ENCODE peak calls at places on chromosomes 7 and 10, in four cellular contexts. One of them, this sample, is unnamed.

GRCh38 chr10:131266936-131267813 is 44.3 kb downstream of the TCERG1L start:
- DNase-seq in stimulated activated CD4-positive, alpha-beta T cell treated with anti-CD3 and anti-CD28 coated beads, Interleukin-2, amount 100 ng/mL, for 48 hours: no peak
- DNase-seq in foreskin fibroblast: no peak
- DNase-seq in cardiac septum: no peak
- DNase-seq in this sample: peak

GRCh38 chr7:147485660-147486210 is 1104.8 kb upstream of the C7orf33 start:
- DNase-seq in stimulated activated CD4-positive, alpha-beta T cell treated with anti-CD3 and anti-CD28 coated beads, Interleukin-2, amount 100 ng/mL, for 48 hours: no peak
- DNase-seq in foreskin fibroblast: no peak
- DNase-seq in cardiac septum: no peak
- DNase-seq in this sample: no peak

GRCh38 chr7:94266278-94266677 is 128.4 kb upstream of the COL1A2 start:
- DNase-seq in cardiac septum: no peak
- DNase-seq in foreskin fibroblast: peak
- DNase-seq in stimulated activated CD4-positive, alpha-beta T cell treated with anti-CD3 and anti-CD28 coated beads, Interleukin-2, amount 100 ng/mL, for 48 hours: no peak
- DNase-seq in this sample: no peak

GRCh38 chr7:2913760-2914387 is 69.8 kb upstream of the GNA12 start:
- DNase-seq in cardiac septum: no peak
- DNase-seq in foreskin fibroblast: no peak
- DNase-seq in stimulated activated CD4-positive, alpha-beta T cell treated with anti-CD3 and anti-CD28 coated beads, Interleukin-2, amount 100 ng/mL, for 48 hours: no peak
- DNase-seq in this sample: no peak

GRCh38 chr10:59741048-59741447 is 12.2 kb downstream of the MRLN start:
- DNase-seq in foreskin fibroblast: no peak
- DNase-seq in cardiac septum: no peak
- DNase-seq in stimulated activated CD4-positive, alpha-beta T cell treated with anti-CD3 and anti-CD28 coated beads, Interleukin-2, amount 100 ng/mL, for 48 hours: no peak
- DNase-seq in this sample: no peak

GRCh38 chr7:105304040-105304895 is 84.5 kb downstream of the SRPK2 start:
- DNase-seq in stimulated activated CD4-positive, alpha-beta T cell treated with anti-CD3 and anti-CD28 coated beads, Interleukin-2, amount 100 ng/mL, for 48 hours: no peak
- DNase-seq in cardiac septum: no peak
- DNase-seq in foreskin fibroblast: peak
- DNase-seq in this sample: no peak

GRCh38 chr10:2456834-2457233 is 610.5 kb upstream of the PFKP start:
- DNase-seq in foreskin fibroblast: no peak
- DNase-seq in cardiac septum: no peak
- DNase-seq in stimulated activated CD4-positive, alpha-beta T cell treated with anti-CD3 and anti-CD28 coated beads, Interleukin-2, amount 100 ng/mL, for 48 hours: no peak
- DNase-seq in this sample: no peak

GRCh38 chr7:92835140-92835850 is 1.1 kb downstream of the CDK6 start:
- DNase-seq in foreskin fibroblast: peak
- DNase-seq in stimulated activated CD4-positive, alpha-beta T cell treated with anti-CD3 and anti-CD28 coated beads, Interleukin-2, amount 100 ng/mL, for 48 hours: peak
- DNase-seq in cardiac septum: peak
- DNase-seq in this sample: peak

GRCh38 chr10:114151486-114151885 is 22.5 kb downstream of the CCDC186 start:
- DNase-seq in cardiac septum: no peak
- DNase-seq in stimulated activated CD4-positive, alpha-beta T cell treated with anti-CD3 and anti-CD28 coated beads, Interleukin-2, amount 100 ng/mL, for 48 hours: no peak
- DNase-seq in foreskin fibroblast: peak
- DNase-seq in this sample: no peak

GRCh38 chr7:28798233-28798632 is 159.9 kb downstream of the TRIL start:
- DNase-seq in foreskin fibroblast: no peak
- DNase-seq in stimulated activated CD4-positive, alpha-beta T cell treated with anti-CD3 and anti-CD28 coated beads, Interleukin-2, amount 100 ng/mL, for 48 hours: no peak
- DNase-seq in cardiac septum: no peak
- DNase-seq in this sample: no peak

GRCh38 chr7:94258418-94258817 is 136.3 kb upstream of the COL1A2 start:
- DNase-seq in foreskin fibroblast: peak
- DNase-seq in stimulated activated CD4-positive, alpha-beta T cell treated with anti-CD3 and anti-CD28 coated beads, Interleukin-2, amount 100 ng/mL, for 48 hours: no peak
- DNase-seq in cardiac septum: no peak
- DNase-seq in this sample: no peak

GRCh38 chr7:25720427-25720826 is 431.6 kb upstream of the NFE2L3 start:
- DNase-seq in cardiac septum: no peak
- DNase-seq in stimulated activated CD4-positive, alpha-beta T cell treated with anti-CD3 and anti-CD28 coated beads, Interleukin-2, amount 100 ng/mL, for 48 hours: no peak
- DNase-seq in foreskin fibroblast: no peak
- DNase-seq in this sample: no peak

GRCh38 chr10:72243822-72244437 is 27.9 kb upstream of the ASCC1 start:
- DNase-seq in cardiac septum: no peak
- DNase-seq in foreskin fibroblast: peak
- DNase-seq in stimulated activated CD4-positive, alpha-beta T cell treated with anti-CD3 and anti-CD28 coated beads, Interleukin-2, amount 100 ng/mL, for 48 hours: no peak
- DNase-seq in this sample: peak

GRCh38 chr7:30688718-30689221 is 6.5 kb upstream of the CRHR2 start:
- DNase-seq in foreskin fibroblast: no peak
- DNase-seq in cardiac septum: no peak
- DNase-seq in stimulated activated CD4-positive, alpha-beta T cell treated with anti-CD3 and anti-CD28 coated beads, Interleukin-2, amount 100 ng/mL, for 48 hours: no peak
- DNase-seq in this sample: no peak

GRCh38 chr10:43046288-43046991 is 30.4 kb upstream of the RET start:
- DNase-seq in foreskin fibroblast: no peak
- DNase-seq in stimulated activated CD4-positive, alpha-beta T cell treated with anti-CD3 and anti-CD28 coated beads, Interleukin-2, amount 100 ng/mL, for 48 hours: no peak
- DNase-seq in cardiac septum: peak
- DNase-seq in this sample: peak

GRCh38 chr7:3279147-3279818 is 21.8 kb upstream of the SDK1 start:
- DNase-seq in foreskin fibroblast: no peak
- DNase-seq in cardiac septum: no peak
- DNase-seq in stimulated activated CD4-positive, alpha-beta T cell treated with anti-CD3 and anti-CD28 coated beads, Interleukin-2, amount 100 ng/mL, for 48 hours: no peak
- DNase-seq in this sample: no peak

GRCh38 chr10:91756286-91756685 is 41.9 kb upstream of the TNKS2 start:
- DNase-seq in cardiac septum: no peak
- DNase-seq in stimulated activated CD4-positive, alpha-beta T cell treated with anti-CD3 and anti-CD28 coated beads, Interleukin-2, amount 100 ng/mL, for 48 hours: no peak
- DNase-seq in foreskin fibroblast: peak
- DNase-seq in this sample: no peak

GRCh38 chr7:111853231-111853990 is 291.1 kb upstream of the IMMP2L start:
- DNase-seq in stimulated activated CD4-positive, alpha-beta T cell treated with anti-CD3 and anti-CD28 coated beads, Interleukin-2, amount 100 ng/mL, for 48 hours: no peak
- DNase-seq in foreskin fibroblast: no peak
- DNase-seq in cardiac septum: no peak
- DNase-seq in this sample: no peak

GRCh38 chr7:136339464-136339863 is 362.3 kb upstream of the MTPN start:
- DNase-seq in foreskin fibroblast: no peak
- DNase-seq in stimulated activated CD4-positive, alpha-beta T cell treated with anti-CD3 and anti-CD28 coated beads, Interleukin-2, amount 100 ng/mL, for 48 hours: no peak
- DNase-seq in cardiac septum: no peak
- DNase-seq in this sample: no peak

GRCh38 chr7:102117743-102118142 is 168.9 kb upstream of the SH2B2 start:
- DNase-seq in foreskin fibroblast: peak
- DNase-seq in cardiac septum: peak
- DNase-seq in stimulated activated CD4-positive, alpha-beta T cell treated with anti-CD3 and anti-CD28 coated beads, Interleukin-2, amount 100 ng/mL, for 48 hours: no peak
- DNase-seq in this sample: no peak